ENCODE peak calls at places on chromosome 9, in seven cellular contexts. A is central memory CD4-positive, alpha-beta T cell; E is GM12865; Q is stimulated activated CD4-positive, alpha-beta T cell treated with anti-CD3 and anti-CD28 coated beads, Interleukin-12 subunit alpha, Interleukin-12 subunit beta, amount 100 ng/mL, for 48 hours; X is activated T-cell treated with anti-CD3 and anti-CD28 coated beads for 1 hour; U is body of pancreas; H is putamen. K is an unnamed sample.
A peak's percentile ranks its signal among the peaks of the same experiment; 100 is the strongest.

GRCh38 chr9:135282001-135282731 is 194.7 kb downstream of the OLFM1 start:
- DNase-seq in E (peak; percentile 13), U (peak; percentile 90), Q (no peak), A (no peak), X (no peak), H (peak; percentile 34), K (peak; percentile 84)

GRCh38 chr9:70484232-70485130 is 70.0 kb upstream of the KLF9 start:
- DNase-seq in A (peak; percentile 28), X (no peak), H (peak; percentile 71), U (peak; percentile 74), Q (no peak), E (peak; percentile 41), K (no peak)

GRCh38 chr9:77960356-77961153 is 71.1 kb downstream of the GNAQ start:
- DNase-seq in E (no peak), H (no peak), U (no peak), A (no peak), X (no peak), Q (no peak), K (no peak)

GRCh38 chr9:137454145-137454505 is 5.0 kb downstream of the NSMF start:
- DNase-seq in A (peak; percentile 31), X (no peak), U (no peak), H (no peak), Q (peak; percentile 28), E (peak; percentile 63), K (peak; percentile 70)

GRCh38 chr9:746661-747434 is 94.6 kb upstream of the DMRT1 start:
- DNase-seq in E (no peak), Q (no peak), A (no peak), X (no peak), U (peak; percentile 49), H (no peak), K (no peak)

GRCh38 chr9:33791117-33791516 is 4.2 kb upstream of the PRSS3 start:
- DNase-seq in X (no peak), A (no peak), Q (no peak), H (no peak), E (no peak), U (peak; percentile 85), K (peak; percentile 28)

GRCh38 chr9:98957826-98958225 is 14.1 kb downstream of the COL15A1 start:
- DNase-seq in U (no peak), A (no peak), Q (no peak), E (no peak), H (no peak), X (no peak), K (no peak)

GRCh38 chr9:13804532-13804931 is 509.4 kb downstream of the NFIB start:
- DNase-seq in Q (no peak), H (no peak), E (no peak), U (no peak), X (no peak), A (no peak), K (no peak)

GRCh38 chr9:132546148-132547051 is 36.0 kb upstream of the BARHL1 start:
- DNase-seq in Q (no peak), A (no peak), E (no peak), H (no peak), X (no peak), U (peak; percentile 17), K (no peak)

GRCh38 chr9:109493648-109494047 is 4.5 kb downstream of the PTPN3 start:
- DNase-seq in A (no peak), U (no peak), Q (no peak), X (no peak), H (no peak), E (no peak), K (no peak)

GRCh38 chr9:127386249-127386648 is 10.7 kb upstream of the SLC2A8 start:
- DNase-seq in X (no peak), U (no peak), H (no peak), A (no peak), E (no peak), Q (no peak), K (no peak)

GRCh38 chr9:133122935-133123611 is 2.0 kb upstream of the RALGDS start:
- DNase-seq in U (no peak), H (no peak), X (no peak), E (no peak), A (no peak), Q (no peak), K (no peak)

GRCh38 chr9:137277329-137278041 is at the start of gene TOR4A:
- DNase-seq in X (no peak), H (no peak), E (peak; percentile 91), A (no peak), Q (no peak), U (peak; percentile 83), K (peak; percentile 91)

GRCh38 chr9:88993871-88994819 is 2.9 kb downstream of the S1PR3 start:
- DNase-seq in A (no peak), Q (no peak), X (no peak), E (no peak), U (no peak), H (no peak), K (no peak)

GRCh38 chr9:86751207-86751606 is 196.1 kb downstream of the GAS1 start:
- DNase-seq in U (no peak), X (no peak), E (no peak), H (no peak), Q (no peak), A (no peak), K (no peak)

GRCh38 chr9:83034026-83034425 is 28.9 kb downstream of the RASEF start:
- DNase-seq in H (no peak), Q (no peak), U (no peak), A (no peak), X (no peak), E (no peak), K (no peak)

GRCh38 chr9:112033237-112034215 is 136.9 kb downstream of the UGCG start:
- DNase-seq in X (no peak), E (peak; percentile 79), H (no peak), A (no peak), Q (no peak), U (no peak), K (no peak)

GRCh38 chr9:4929917-4930316 is 55.2 kb upstream of the JAK2 start:
- DNase-seq in Q (no peak), H (no peak), E (no peak), X (no peak), A (no peak), U (no peak), K (no peak)

GRCh38 chr9:137461663-137462395 is 2.7 kb upstream of the NSMF start:
- DNase-seq in H (no peak), U (peak; percentile 52), Q (peak; percentile 77), X (peak; percentile 62), E (peak; percentile 90), A (peak; percentile 84), K (peak; percentile 49)

K was measured in lung.